ENCODE peak calls at places on chromosomes 6 and 20, in seven cellular contexts. J is BE2C, T is hepatocyte, H is A549, B is ovary, N is transverse colon, C is right atrium auricular region. R is an unnamed sample.
A peak's percentile ranks its signal among the peaks of the same experiment; 100 is the strongest.

GRCh38 chr20:50992733-50993457 is 30.0 kb downstream of the KCNG1 start:
- DNase-seq in J (peak; percentile 87), T (peak; percentile 79), H (peak; percentile 89), B (no peak), N (peak; percentile 51), C (no peak), R (peak; percentile 91)

GRCh38 chr6:146985966-146986365 is 218.3 kb upstream of the STXBP5 start:
- DNase-seq in J (no peak), T (no peak), H (no peak), B (no peak), N (no peak), C (no peak), R (no peak)

GRCh38 chr6:169899481-169900145 is 148.2 kb downstream of the ERMARD start:
- DNase-seq in J (peak; percentile 54), T (no peak), H (no peak), B (no peak), N (no peak), C (no peak), R (no peak)

GRCh38 chr6:15969236-15969778 is 159.6 kb upstream of the MYLIP start:
- DNase-seq in J (no peak), T (no peak), H (no peak), B (no peak), N (no peak), C (no peak), R (no peak)

GRCh38 chr6:2020909-2021308 is 224.5 kb downstream of the GMDS start:
- DNase-seq in J (no peak), T (no peak), H (no peak), B (no peak), N (no peak), C (no peak), R (no peak)

GRCh38 chr6:10048370-10049297 is 366.2 kb downstream of the TFAP2A start:
- DNase-seq in J (no peak), T (peak; percentile 49), H (no peak), B (no peak), N (no peak), C (no peak), R (peak; percentile 56)

GRCh38 chr6:57294829-57295228 is 22.6 kb upstream of the PRIM2 start:
- DNase-seq in J (no peak), T (no peak), H (no peak), B (no peak), N (no peak), C (peak; percentile 70), R (no peak)

GRCh38 chr6:165871571-165871970 is 208.5 kb upstream of the PDE10A start:
- DNase-seq in J (no peak), T (no peak), H (no peak), B (no peak), N (no peak), C (peak; percentile 26), R (no peak)

GRCh38 chr6:166078294-166078693 is 89.4 kb downstream of the TBXT start:
- DNase-seq in J (no peak), T (no peak), H (no peak), B (no peak), N (no peak), C (no peak), R (no peak)

GRCh38 chr20:21147593-21147992 is 21.7 kb downstream of the KIZ start:
- DNase-seq in J (no peak), T (no peak), H (no peak), B (no peak), N (no peak), C (no peak), R (no peak)

DNA sequence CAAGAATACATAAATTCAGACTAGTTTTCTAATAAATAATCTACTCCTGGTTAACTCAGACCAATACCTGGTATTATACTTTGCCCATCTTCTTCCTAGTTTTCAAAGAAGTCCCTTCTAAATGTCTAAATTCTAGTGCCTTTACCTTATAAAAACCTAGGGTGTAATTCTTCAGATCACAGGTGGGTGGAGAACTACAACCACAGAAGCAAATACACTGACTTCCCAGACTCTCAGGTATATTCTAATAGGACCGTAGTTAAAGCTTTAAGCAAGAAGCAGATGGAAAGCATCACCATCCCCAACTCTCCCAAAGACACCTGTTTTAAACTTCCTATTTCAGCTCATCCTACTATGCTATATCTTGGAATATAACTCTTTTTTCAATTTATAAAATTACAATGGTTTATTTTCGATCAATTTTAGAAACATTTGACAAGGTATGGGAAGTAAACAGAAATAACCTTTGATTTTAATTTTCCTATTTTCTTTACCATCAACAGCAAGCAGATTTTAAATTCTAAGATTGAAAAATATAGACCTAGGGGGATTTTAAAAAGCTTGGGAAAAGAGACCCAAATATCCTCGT is 15.8 kb downstream of the MAN1A1 start:
- DNase-seq in J (no peak), T (no peak), H (no peak), B (no peak), N (no peak), C (no peak), R (no peak)
- TF ChIP-seq CTCF in J (peak; percentile 48), T (peak; percentile 53), H (peak; percentile 31), B (no peak), N (peak; percentile 50), C (no peak), R (peak; percentile 52)

GRCh38 chr6:37990762-37991525 is 171.4 kb downstream of the ZFAND3 start:
- DNase-seq in J (no peak), T (peak; percentile 33), H (peak; percentile 16), B (no peak), N (no peak), C (no peak), R (no peak)

GRCh38 chr6:37988696-37989095 is 169.2 kb downstream of the ZFAND3 start:
- DNase-seq in J (no peak), T (no peak), H (no peak), B (no peak), N (no peak), C (no peak), R (no peak)

GRCh38 chr6:37993596-37993995 is 174.1 kb downstream of the ZFAND3 start:
- DNase-seq in J (no peak), T (no peak), H (no peak), B (no peak), N (no peak), C (no peak), R (no peak)

GRCh38 chr6:37994238-37994637 is 174.7 kb downstream of the ZFAND3 start:
- DNase-seq in J (no peak), T (no peak), H (no peak), B (no peak), N (no peak), C (no peak), R (no peak)

DNA sequence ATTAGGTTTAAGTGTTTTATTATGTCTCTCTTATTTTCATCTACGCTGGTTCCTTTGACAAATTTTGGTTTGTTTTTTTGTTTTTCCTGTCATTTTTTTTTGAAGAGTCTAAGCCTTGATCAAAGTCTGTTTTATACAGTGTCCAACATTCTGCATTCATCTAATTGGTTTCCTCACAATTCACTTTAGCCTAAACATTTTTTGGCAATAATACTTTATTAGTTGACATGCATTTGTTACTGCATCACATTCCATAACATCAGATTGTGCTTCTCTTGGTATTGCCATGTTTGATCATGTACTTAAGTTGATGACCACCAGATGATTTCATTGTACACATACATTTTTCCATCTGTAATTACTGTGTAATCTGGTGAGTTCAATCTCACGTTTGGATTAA is 173.2 kb downstream of the ZFAND3 start:
- DNase-seq in J (no peak), T (no peak), H (no peak), B (no peak), N (no peak), C (no peak), R (no peak)
- H3K4me1 ChIP-seq in J (peaks cover 2% of the 10 kb centered on the region), T (peaks cover 12% of the 10 kb centered on the region), H (peaks cover 41% of the 10 kb centered on the region), B (peaks cover 10% of the 10 kb centered on the region), N (no peaks in the 10 kb centered on the region), C (no peaks in the 10 kb centered on the region), R (no peaks in the 10 kb centered on the region)

DNA sequence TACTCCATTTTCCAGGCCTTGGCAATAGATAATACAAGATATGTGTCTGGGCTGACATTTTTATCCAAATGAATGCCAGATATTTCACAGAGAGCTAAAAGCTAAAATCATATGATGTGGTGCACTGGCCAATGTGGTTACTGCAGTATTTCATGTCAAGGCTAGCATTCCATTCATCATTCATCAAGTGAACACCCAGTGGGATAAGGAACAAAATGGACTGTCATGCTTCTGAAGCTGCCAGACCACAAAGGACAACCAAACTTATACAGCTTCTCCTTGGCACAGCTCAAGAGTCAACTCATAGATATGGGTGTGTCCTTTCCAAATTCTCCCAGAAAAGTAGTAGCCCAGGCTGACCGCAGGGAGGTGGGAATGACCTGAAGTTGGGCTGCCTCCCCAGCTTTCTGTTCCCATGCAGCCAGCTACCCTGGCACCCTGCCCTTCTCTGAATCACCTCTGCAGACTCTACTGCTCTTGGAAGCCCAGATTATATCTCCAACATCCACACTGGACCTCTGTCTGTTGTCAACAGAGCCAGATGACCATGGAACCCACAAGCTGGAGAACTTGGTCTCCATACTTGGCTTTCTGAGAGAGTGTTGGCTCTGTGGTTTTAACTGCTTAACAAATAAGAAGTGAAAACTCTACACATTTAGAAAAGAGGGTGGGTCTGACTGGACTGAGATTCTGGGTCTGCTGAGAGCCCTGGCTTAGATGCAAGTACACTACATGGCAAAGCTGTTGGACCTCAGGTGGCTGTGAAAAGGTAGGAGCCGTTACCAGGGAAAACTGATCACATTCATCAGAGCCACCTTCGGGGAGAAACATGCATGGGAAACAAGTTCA is 122.8 kb downstream of the ALDH8A1 start:
- DNase-seq in J (peak; percentile 47), T (no peak), H (no peak), B (peak; percentile 76), N (peak; percentile 23), C (peak; percentile 92), R (no peak)
- TF ChIP-seq CTCF in J (no peak), T (no peak), H (no peak), B (peak; percentile 9), N (no peak), C (no peak), R (no peak)

DNA sequence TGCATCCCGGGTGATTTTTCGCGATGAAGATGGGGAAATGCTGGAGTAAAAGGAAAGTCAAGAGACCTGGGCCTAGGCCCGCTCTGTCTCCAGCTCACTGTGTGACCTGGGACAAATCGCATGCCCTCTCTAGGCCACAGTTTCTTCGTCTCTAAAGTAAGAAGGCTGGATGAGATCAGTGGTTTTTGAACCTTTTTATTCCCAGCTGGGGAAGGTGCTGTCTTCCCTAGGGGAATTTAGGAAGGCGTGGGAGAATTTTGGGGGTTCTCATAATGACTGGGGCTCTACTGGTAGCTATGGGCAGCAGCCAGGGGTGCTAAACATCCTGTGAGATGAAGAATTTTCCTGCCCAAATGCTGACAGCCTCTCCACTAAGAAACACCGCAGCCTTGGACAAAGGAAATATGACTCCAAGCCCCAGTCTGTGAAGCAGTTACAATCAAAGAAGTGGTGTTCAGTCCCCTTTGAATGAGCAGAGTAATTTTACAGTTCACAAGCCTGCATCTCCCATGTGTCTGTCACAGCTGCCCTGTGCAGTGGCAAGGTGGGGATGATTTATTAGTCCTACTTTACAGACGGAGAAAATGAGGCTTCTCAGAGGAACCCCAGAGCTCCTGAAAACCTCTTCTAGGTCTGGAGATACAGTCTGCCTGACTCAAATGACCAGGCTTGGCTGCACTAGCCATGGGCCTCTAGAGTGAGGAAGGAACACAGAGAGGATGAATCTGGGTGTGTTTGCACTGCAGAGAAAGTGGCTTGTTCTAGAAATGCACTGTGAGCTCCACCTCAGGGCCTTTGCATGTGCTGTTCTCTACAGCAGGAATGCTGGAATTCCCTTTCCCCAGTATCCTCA is 57.2 kb downstream of the RAB44 start:
- DNase-seq in J (no peak), T (no peak), H (no peak), B (no peak), N (no peak), C (no peak), R (no peak)
- H3K4me1 ChIP-seq in J (peaks cover 5% of the 10 kb centered on the region), T (no peaks in the 10 kb centered on the region), H (peaks cover 22% of the 10 kb centered on the region), B (no peaks in the 10 kb centered on the region), N (peaks cover 36% of the 10 kb centered on the region), C (no peaks in the 10 kb centered on the region), R (no peaks in the 10 kb centered on the region)

GRCh38 chr6:42744351-42744890 is 1.5 kb downstream of the TBCC start:
- DNase-seq in J (no peak), T (no peak), H (no peak), B (no peak), N (no peak), C (no peak), R (no peak)
- TF ChIP-seq CTCF in J (peak; percentile 6), T (no peak), H (no peak), B (no peak), N (no peak), C (no peak), R (no peak)

GRCh38 chr20:11249239-11249638 is 575.4 kb upstream of the JAG1 start:
- DNase-seq in J (no peak), T (no peak), H (no peak), B (no peak), N (no peak), C (no peak), R (no peak)
- H3K4me1 ChIP-seq in J (no peaks in the 10 kb centered on the region), T (peaks cover 5% of the 10 kb centered on the region), H (no peaks in the 10 kb centered on the region), B (no peaks in the 10 kb centered on the region), N (no peaks in the 10 kb centered on the region), C (no peaks in the 10 kb centered on the region), R (peaks cover 11% of the 10 kb centered on the region)